ENCODE peak calls at places on chromosomes 4 and X, in eight cellular contexts. One of them, this sample, is unnamed.

GRCh38 chr4:54784188-54784671 is 126.5 kb downstream of the KIT start:
- DNase-seq in SK-N-SH: no peak
- DNase-seq in sigmoid colon: peak; percentile 96
- DNase-seq in tibial nerve: peak; percentile 74
- DNase-seq in upper lobe of left lung: peak; percentile 87
- DNase-seq in ovary: peak; percentile 86
- DNase-seq in A549: no peak
- DNase-seq in stomach: peak; percentile 51
- DNase-seq in this sample: peak; percentile 92

GRCh38 chr4:87589531-87589930 is 18.8 kb upstream of the DSPP start:
- DNase-seq in stomach: no peak
- DNase-seq in sigmoid colon: no peak
- DNase-seq in SK-N-SH: no peak
- DNase-seq in tibial nerve: no peak
- DNase-seq in A549: no peak
- DNase-seq in upper lobe of left lung: no peak
- DNase-seq in ovary: no peak
- DNase-seq in this sample: no peak

GRCh38 chr4:69321153-69321729 is 41.0 kb downstream of the UGT2B28 start:
- DNase-seq in A549: no peak
- DNase-seq in stomach: peak; percentile 85
- DNase-seq in upper lobe of left lung: no peak
- DNase-seq in tibial nerve: no peak
- DNase-seq in sigmoid colon: no peak
- DNase-seq in SK-N-SH: no peak
- DNase-seq in ovary: no peak
- DNase-seq in this sample: no peak

GRCh38 chrX:152072236-152072635 is 66.1 kb downstream of the MAGEA10 start:
- DNase-seq in upper lobe of left lung: no peak
- DNase-seq in SK-N-SH: no peak
- DNase-seq in sigmoid colon: no peak
- DNase-seq in tibial nerve: no peak
- DNase-seq in A549: peak; percentile 26
- DNase-seq in stomach: no peak
- DNase-seq in ovary: no peak
- DNase-seq in this sample: no peak

GRCh38 chr4:3340038-3340702 is 47.3 kb downstream of the RGS12 start:
- DNase-seq in sigmoid colon: no peak
- DNase-seq in ovary: no peak
- DNase-seq in stomach: no peak
- DNase-seq in A549: no peak
- DNase-seq in upper lobe of left lung: peak; percentile 71
- DNase-seq in tibial nerve: no peak
- DNase-seq in SK-N-SH: no peak
- DNase-seq in this sample: peak; percentile 46

GRCh38 chr4:185457136-185457535 is 14.4 kb downstream of the CCDC110 start:
- DNase-seq in A549: no peak
- DNase-seq in ovary: no peak
- DNase-seq in tibial nerve: no peak
- DNase-seq in SK-N-SH: no peak
- DNase-seq in stomach: no peak
- DNase-seq in upper lobe of left lung: no peak
- DNase-seq in sigmoid colon: no peak
- DNase-seq in this sample: no peak

GRCh38 chr4:53617101-53617680 is 25.9 kb upstream of the LNX1 start:
- DNase-seq in tibial nerve: no peak
- DNase-seq in stomach: no peak
- DNase-seq in ovary: no peak
- DNase-seq in sigmoid colon: no peak
- DNase-seq in SK-N-SH: no peak
- DNase-seq in upper lobe of left lung: no peak
- DNase-seq in A549: no peak
- DNase-seq in this sample: no peak

GRCh38 chr4:2322801-2323200 is 60.9 kb upstream of the MXD4 start:
- DNase-seq in upper lobe of left lung: no peak
- DNase-seq in sigmoid colon: no peak
- DNase-seq in SK-N-SH: no peak
- DNase-seq in ovary: no peak
- DNase-seq in A549: no peak
- DNase-seq in tibial nerve: no peak
- DNase-seq in stomach: no peak
- DNase-seq in this sample: peak; percentile 15

GRCh38 chrX:105483011-105483410 is 262.5 kb upstream of the TEX13A start:
- DNase-seq in ovary: no peak
- DNase-seq in upper lobe of left lung: no peak
- DNase-seq in tibial nerve: no peak
- DNase-seq in SK-N-SH: no peak
- DNase-seq in A549: no peak
- DNase-seq in sigmoid colon: no peak
- DNase-seq in stomach: no peak
- DNase-seq in this sample: no peak

GRCh38 chr4:8580321-8581093 is at the start of gene GPR78:
- DNase-seq in A549: no peak
- DNase-seq in sigmoid colon: peak; percentile 56
- DNase-seq in SK-N-SH: peak; percentile 82
- DNase-seq in stomach: peak; percentile 34
- DNase-seq in upper lobe of left lung: peak; percentile 91
- DNase-seq in tibial nerve: no peak
- DNase-seq in ovary: peak; percentile 67
- DNase-seq in this sample: peak; percentile 73

GRCh38 chr4:140266958-140267568 is 106.4 kb upstream of the SCOC start:
- DNase-seq in sigmoid colon: no peak
- DNase-seq in A549: no peak
- DNase-seq in SK-N-SH: no peak
- DNase-seq in stomach: no peak
- DNase-seq in tibial nerve: no peak
- DNase-seq in upper lobe of left lung: no peak
- DNase-seq in ovary: no peak
- DNase-seq in this sample: no peak

GRCh38 chr4:36079666-36080065 is 164.6 kb downstream of the ARAP2 start:
- DNase-seq in sigmoid colon: no peak
- DNase-seq in SK-N-SH: no peak
- DNase-seq in A549: no peak
- DNase-seq in stomach: no peak
- DNase-seq in ovary: no peak
- DNase-seq in tibial nerve: no peak
- DNase-seq in upper lobe of left lung: no peak
- DNase-seq in this sample: no peak

GRCh38 chr4:98166025-98166730 is 22.9 kb upstream of the STPG2 start:
- DNase-seq in A549: peak; percentile 20
- DNase-seq in sigmoid colon: no peak
- DNase-seq in upper lobe of left lung: no peak
- DNase-seq in stomach: peak; percentile 86
- DNase-seq in SK-N-SH: no peak
- DNase-seq in ovary: no peak
- DNase-seq in tibial nerve: no peak
- DNase-seq in this sample: no peak

GRCh38 chrX:31590581-31591113 is 518.8 kb upstream of the FTHL17 start:
- DNase-seq in upper lobe of left lung: no peak
- DNase-seq in tibial nerve: no peak
- DNase-seq in ovary: no peak
- DNase-seq in stomach: no peak
- DNase-seq in SK-N-SH: no peak
- DNase-seq in sigmoid colon: no peak
- DNase-seq in A549: no peak
- DNase-seq in this sample: no peak
- TF ChIP-seq EP300 in upper lobe of left lung: no peak
- TF ChIP-seq EP300 in tibial nerve: no peak
- TF ChIP-seq EP300 in ovary: no peak
- TF ChIP-seq EP300 in stomach: no peak
- TF ChIP-seq EP300 in SK-N-SH: peak; percentile 15
- TF ChIP-seq EP300 in sigmoid colon: no peak
- TF ChIP-seq EP300 in A549: no peak
- TF ChIP-seq EP300 in this sample: no peak

DNA sequence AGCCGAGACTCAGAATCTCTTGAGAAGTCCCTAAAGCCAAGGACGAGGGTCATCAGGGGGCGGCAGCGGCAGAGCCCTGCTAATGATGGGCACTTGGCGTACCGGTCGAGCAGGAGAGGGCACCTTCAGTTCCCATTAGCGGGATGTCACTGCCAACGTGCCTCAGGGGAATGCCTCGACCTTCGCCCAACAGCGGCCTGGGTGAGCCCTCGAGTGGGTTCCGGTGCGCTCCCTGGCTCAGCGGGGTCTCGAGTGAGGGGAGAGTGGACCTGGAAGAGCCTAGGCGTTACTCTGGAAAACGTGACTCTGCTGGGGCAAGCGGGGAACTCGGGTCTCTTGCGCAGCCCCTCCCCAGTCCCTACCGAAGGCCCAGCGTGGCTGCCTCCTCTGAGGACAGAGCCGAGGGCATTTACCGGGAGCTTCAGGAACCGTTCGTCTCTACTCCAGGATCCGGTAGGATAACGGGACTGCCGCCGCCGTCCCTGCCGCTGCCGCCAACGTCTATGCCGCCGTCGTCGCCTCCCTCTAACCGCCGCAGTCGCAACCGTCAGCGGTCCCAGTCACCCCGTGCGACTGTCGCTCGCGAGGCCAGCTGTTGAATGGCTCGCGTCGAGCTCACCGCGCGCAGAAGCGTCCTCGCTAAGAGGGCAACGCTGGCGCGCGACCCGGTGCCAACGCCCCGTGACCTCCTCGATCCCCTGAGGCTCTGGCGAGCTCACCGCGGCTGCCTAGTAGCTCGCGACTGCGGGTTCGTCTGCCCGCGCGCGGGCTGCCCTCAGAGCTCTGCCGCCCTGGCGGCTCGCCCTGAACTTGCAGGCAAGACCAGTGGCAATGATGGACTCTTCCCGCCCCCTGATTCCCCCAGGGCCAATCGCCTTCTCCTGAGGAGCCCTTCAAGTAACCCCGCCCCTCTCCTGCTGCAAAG is 37.1 kb downstream of the PGRMC1 start:
- DNase-seq in SK-N-SH: peak; percentile 27
- DNase-seq in tibial nerve: no peak
- DNase-seq in stomach: peak; percentile 28
- DNase-seq in upper lobe of left lung: peak; percentile 76
- DNase-seq in A549: no peak
- DNase-seq in ovary: peak; percentile 14
- DNase-seq in sigmoid colon: peak; percentile 70
- DNase-seq in this sample: no peak
- TF ChIP-seq CTCF in SK-N-SH: peak; percentile 14
- TF ChIP-seq CTCF in tibial nerve: no peak
- TF ChIP-seq CTCF in stomach: no peak
- TF ChIP-seq CTCF in upper lobe of left lung: no peak
- TF ChIP-seq CTCF in A549: no peak
- TF ChIP-seq CTCF in ovary: no peak
- TF ChIP-seq CTCF in sigmoid colon: no peak
- TF ChIP-seq CTCF in this sample: no peak

GRCh38 chrX:114338870-114339269 is 245.0 kb upstream of the HTR2C start:
- DNase-seq in A549: no peak
- DNase-seq in SK-N-SH: no peak
- DNase-seq in stomach: no peak
- DNase-seq in sigmoid colon: no peak
- DNase-seq in ovary: no peak
- DNase-seq in upper lobe of left lung: no peak
- DNase-seq in tibial nerve: no peak
- DNase-seq in this sample: no peak

DNA sequence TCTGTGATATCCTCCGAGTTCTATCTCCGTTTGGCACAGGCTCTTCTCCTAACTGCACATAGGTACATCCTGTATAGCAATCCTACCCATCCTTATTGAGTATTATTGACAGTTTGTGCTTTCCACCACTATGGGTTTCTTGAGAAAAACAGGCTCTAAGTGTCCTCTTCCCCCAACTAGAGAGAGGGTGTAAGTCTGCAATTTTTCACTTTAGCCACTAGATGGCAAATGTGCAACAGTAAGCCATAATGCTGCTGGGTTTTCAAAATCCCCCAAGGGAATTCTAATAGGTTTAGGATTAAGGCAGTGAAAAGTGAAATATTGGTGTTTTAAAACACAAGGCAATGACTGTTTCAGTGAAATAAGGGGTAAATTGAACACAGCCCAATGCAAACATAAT is 239.1 kb upstream of the HTR2C start:
- DNase-seq in SK-N-SH: peak; percentile 31
- DNase-seq in stomach: no peak
- DNase-seq in sigmoid colon: no peak
- DNase-seq in tibial nerve: no peak
- DNase-seq in upper lobe of left lung: no peak
- DNase-seq in A549: peak; percentile 1
- DNase-seq in ovary: no peak
- DNase-seq in this sample: no peak
- TF ChIP-seq EP300 in SK-N-SH: no peak
- TF ChIP-seq EP300 in stomach: no peak
- TF ChIP-seq EP300 in sigmoid colon: no peak
- TF ChIP-seq EP300 in tibial nerve: no peak
- TF ChIP-seq EP300 in upper lobe of left lung: no peak
- TF ChIP-seq EP300 in A549: no peak
- TF ChIP-seq EP300 in ovary: no peak
- TF ChIP-seq EP300 in this sample: no peak

GRCh38 chr4:26069218-26069617 is 155.2 kb downstream of the SMIM20 start:
- DNase-seq in A549: no peak
- DNase-seq in stomach: no peak
- DNase-seq in sigmoid colon: no peak
- DNase-seq in tibial nerve: no peak
- DNase-seq in SK-N-SH: peak; percentile 62
- DNase-seq in upper lobe of left lung: no peak
- DNase-seq in ovary: no peak
- DNase-seq in this sample: no peak
- TF ChIP-seq CTCF in A549: peak; percentile 15
- TF ChIP-seq CTCF in stomach: no peak
- TF ChIP-seq CTCF in sigmoid colon: no peak
- TF ChIP-seq CTCF in tibial nerve: no peak
- TF ChIP-seq CTCF in SK-N-SH: peak; percentile 48
- TF ChIP-seq CTCF in upper lobe of left lung: no peak
- TF ChIP-seq CTCF in ovary: no peak
- TF ChIP-seq CTCF in this sample: no peak

GRCh38 chrX:122188751-122189150 is 995.3 kb upstream of the GRIA3 start:
- DNase-seq in ovary: no peak
- DNase-seq in stomach: no peak
- DNase-seq in A549: no peak
- DNase-seq in tibial nerve: no peak
- DNase-seq in sigmoid colon: no peak
- DNase-seq in upper lobe of left lung: no peak
- DNase-seq in SK-N-SH: no peak
- DNase-seq in this sample: no peak
- TF ChIP-seq EP300 in ovary: no peak
- TF ChIP-seq EP300 in stomach: no peak
- TF ChIP-seq EP300 in A549: no peak
- TF ChIP-seq EP300 in tibial nerve: no peak
- TF ChIP-seq EP300 in sigmoid colon: no peak
- TF ChIP-seq EP300 in upper lobe of left lung: no peak
- TF ChIP-seq EP300 in SK-N-SH: no peak
- TF ChIP-seq EP300 in this sample: no peak

This sample was measured in suprapubic skin.